ENCODE peak calls at places on chromosomes 1 and 21, in ten cellular contexts. S is IMR-90, B is coronary artery, Q is endodermal cell, I is B cell, X is upper lobe of right lung, F is HCT116, J is heart left ventricle, H is MCF 10A, E is uterus. K is an unnamed sample.

GRCh38 chr1:245437401-245437800 is 282.6 kb downstream of the KIF26B start:
- DNase-seq in E (no peak), S (no peak), J (no peak), F (no peak), Q (no peak), X (no peak), B (no peak), H (no peak), I (no peak), K (no peak)

GRCh38 chr1:177235350-177235749 is 64.6 kb downstream of the BRINP2 start:
- DNase-seq in Q (no peak), H (no peak), J (no peak), F (no peak), B (no peak), X (no peak), E (no peak), S (no peak), I (no peak), K (no peak)

GRCh38 chr1:58456470-58456869 is 90.1 kb downstream of the OMA1 start:
- DNase-seq in Q (no peak), B (no peak), I (no peak), X (no peak), E (no peak), H (no peak), F (no peak), S (peak), J (no peak), K (no peak)

GRCh38 chr1:37391181-37391949 is 83.0 kb upstream of the ZC3H12A start:
- DNase-seq in S (no peak), X (no peak), H (no peak), I (no peak), J (no peak), F (no peak), B (no peak), E (no peak), Q (peak), K (no peak)

GRCh38 chr1:30887485-30888315 is 20.9 kb downstream of the SDC3 start:
- DNase-seq in S (peak), I (no peak), H (no peak), F (no peak), B (no peak), Q (peak), X (no peak), J (no peak), E (no peak), K (no peak)

GRCh38 chr1:200279810-200280411 is 129.9 kb downstream of the ZNF281 start:
- DNase-seq in Q (peak), E (no peak), I (no peak), J (no peak), X (no peak), B (no peak), H (peak), S (peak), F (peak), K (no peak)

GRCh38 chr1:225874431-225874830 is 7.7 kb downstream of the TMEM63A start:
- DNase-seq in F (no peak), Q (no peak), S (no peak), J (no peak), I (no peak), H (no peak), E (no peak), B (no peak), X (no peak), K (no peak)

GRCh38 chr1:156052862-156053769 is 482 bp downstream of the UBQLN4 start:
- DNase-seq in S (peak), I (peak), X (peak), J (peak), E (peak), Q (peak), H (peak), F (peak), B (no peak), K (no peak)

GRCh38 chr1:11961230-11961629 is 19.0 kb upstream of the MFN2 start:
- DNase-seq in B (no peak), F (no peak), X (no peak), J (no peak), H (peak), Q (no peak), I (no peak), E (no peak), S (no peak), K (no peak)

GRCh38 chr1:205365945-205366463 is 9.3 kb upstream of the KLHDC8A start:
- DNase-seq in X (no peak), Q (peak), H (peak), B (peak), S (no peak), E (no peak), J (no peak), I (no peak), F (no peak), K (no peak)

GRCh38 chr1:8874230-8875201 is 4.0 kb downstream of the ENO1 start:
- DNase-seq in E (no peak), X (no peak), F (no peak), J (no peak), Q (no peak), I (no peak), B (no peak), H (no peak), S (peak), K (no peak)

GRCh38 chr1:229379901-229380300 is 37.1 kb upstream of the CCSAP start:
- DNase-seq in Q (peak), E (no peak), F (no peak), H (no peak), S (no peak), J (no peak), I (no peak), X (no peak), B (no peak), K (no peak)

GRCh38 chr1:116763787-116764465 is 9.7 kb downstream of the CD2 start:
- DNase-seq in I (no peak), J (no peak), Q (peak), F (peak), X (no peak), B (no peak), E (no peak), S (no peak), H (peak), K (no peak)

GRCh38 chr1:225428879-225429455 is 1.1 kb upstream of the LBR start:
- DNase-seq in F (no peak), Q (no peak), I (no peak), S (no peak), B (no peak), E (no peak), H (no peak), X (no peak), J (no peak), K (no peak)

GRCh38 chr1:210250665-210250997 is 18.0 kb downstream of the SERTAD4 start:
- DNase-seq in X (no peak), Q (peak), I (no peak), F (no peak), H (no peak), B (no peak), S (no peak), J (peak), E (no peak), K (no peak)

GRCh38 chr1:216314369-216315095 is 108.7 kb downstream of the USH2A start:
- DNase-seq in S (peak), Q (no peak), B (no peak), J (no peak), F (no peak), H (peak), E (no peak), I (no peak), X (no peak), K (no peak)

DNA sequence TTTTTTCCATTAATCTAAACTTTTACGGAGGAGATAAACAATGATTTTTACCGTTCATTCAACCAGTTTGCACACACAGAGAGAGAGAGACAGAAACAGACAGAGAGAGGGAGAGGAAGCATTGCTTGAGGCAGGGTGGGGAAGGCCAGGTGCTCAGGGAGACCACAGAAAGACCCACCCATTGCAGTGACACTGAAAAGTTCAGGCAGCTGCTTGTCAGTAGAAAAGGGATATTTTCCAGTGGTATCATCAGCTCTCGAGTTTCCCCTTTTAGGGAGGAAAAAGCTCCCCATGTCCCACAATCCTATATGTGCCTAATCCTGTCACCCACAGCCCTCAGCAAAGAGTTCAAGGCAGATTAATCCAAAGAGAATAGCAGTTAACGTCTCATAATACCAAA is 27.2 kb downstream of the TCP10L start:
- DNase-seq in E (no peak), S (no peak), B (no peak), H (no peak), F (no peak), X (no peak), J (no peak), I (no peak), Q (peak), K (no peak)
- TF ChIP-seq CTCF in E (no peak), S (no peak), B (no peak), H (no peak), F (no peak), X (no peak), J (no peak), I (no peak), Q (no peak), K (no peak)

GRCh38 chr1:169368406-169368769 is 393 bp downstream of the BLZF1 start:
- DNase-seq in B (no peak), Q (no peak), S (peak), E (no peak), X (no peak), F (no peak), J (no peak), I (no peak), H (no peak), K (no peak)
- TF ChIP-seq CTCF in B (no peak), Q (no peak), S (no peak), E (no peak), X (no peak), F (no peak), J (no peak), I (no peak), H (no peak), K (no peak)

DNA sequence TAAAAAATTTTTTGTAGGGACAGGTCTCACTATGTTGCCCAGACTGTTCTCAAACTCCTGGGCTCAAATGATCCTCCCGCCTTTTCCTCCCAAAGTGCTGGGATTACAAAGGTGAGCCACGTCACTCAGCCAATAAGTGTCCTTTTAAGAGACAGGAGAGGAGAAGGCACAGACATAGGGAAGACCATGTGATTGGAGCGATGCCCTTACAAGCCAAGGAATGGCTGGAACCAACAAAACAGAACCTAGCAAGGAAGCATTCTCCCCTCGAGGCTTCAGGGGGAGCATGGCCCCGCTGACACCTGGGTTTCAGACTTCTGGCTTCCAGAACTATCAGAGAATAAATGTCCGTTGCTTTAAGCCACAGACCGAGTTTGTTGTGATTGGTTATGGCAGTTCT is 37.0 kb downstream of the NDUFS5 start:
- DNase-seq in E (no peak), J (no peak), H (no peak), I (no peak), B (no peak), S (no peak), X (no peak), Q (no peak), F (no peak), K (no peak)
- TF ChIP-seq CTCF in E (no peak), J (no peak), H (no peak), I (no peak), B (no peak), S (no peak), X (no peak), Q (no peak), F (no peak), K (no peak)

GRCh38 chr1:7224081-7224534 is 438.9 kb downstream of the CAMTA1 start:
- DNase-seq in I (no peak), H (no peak), X (no peak), S (no peak), Q (no peak), J (no peak), F (no peak), E (no peak), B (no peak), K (no peak)

GRCh38 chr1:7225711-7226505 is 440.7 kb downstream of the CAMTA1 start:
- DNase-seq in S (no peak), E (no peak), B (no peak), J (no peak), Q (peak), X (no peak), I (no peak), H (no peak), F (no peak), K (no peak)

GRCh38 chr1:7223334-7224080 is 438.3 kb downstream of the CAMTA1 start:
- DNase-seq in F (no peak), E (no peak), X (no peak), S (peak), H (peak), Q (no peak), I (no peak), J (no peak), B (no peak), K (no peak)

GRCh38 chr1:7222616-7223015 is 437.4 kb downstream of the CAMTA1 start:
- DNase-seq in X (no peak), E (no peak), B (no peak), Q (no peak), S (no peak), H (no peak), J (no peak), F (no peak), I (no peak), K (no peak)

GRCh38 chr1:7224644-7225043 is 439.4 kb downstream of the CAMTA1 start:
- DNase-seq in E (no peak), S (no peak), I (no peak), F (peak), J (peak), H (peak), Q (peak), B (no peak), X (no peak), K (no peak)
- TF ChIP-seq CTCF in E (no peak), S (no peak), I (no peak), F (peak), J (peak), H (peak), Q (peak), B (no peak), X (no peak), K (no peak)

DNA sequence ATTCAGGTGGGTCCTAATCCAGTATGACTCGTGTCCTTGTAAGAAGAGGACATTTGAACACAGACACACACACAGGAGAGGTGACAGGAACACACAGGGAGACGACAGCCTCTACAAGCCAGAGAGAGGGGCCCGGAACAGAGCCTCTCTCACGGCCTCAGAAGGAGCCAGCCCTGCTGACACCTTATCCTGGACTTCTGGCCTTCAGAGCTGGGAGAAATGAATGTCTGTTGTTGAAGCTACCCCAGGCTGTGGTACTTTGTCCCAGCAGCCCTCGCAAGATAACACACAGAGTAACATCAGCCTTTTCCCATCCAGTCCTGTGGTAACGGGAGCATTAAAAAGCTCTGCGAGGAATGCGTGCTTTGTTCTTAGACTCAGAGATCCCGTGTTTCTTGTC is 131.1 kb downstream of the SIM2 start:
- DNase-seq in J (no peak), F (no peak), E (no peak), X (no peak), Q (no peak), H (no peak), S (no peak), B (no peak), I (no peak), K (no peak)
- TF ChIP-seq CTCF in J (no peak), F (no peak), E (no peak), X (no peak), Q (no peak), H (no peak), S (no peak), B (no peak), I (no peak), K (no peak)

GRCh38 chr1:212981025-212981495 is 30.7 kb downstream of the VASH2 start:
- DNase-seq in Q (peak), H (peak), J (peak), X (no peak), I (no peak), S (no peak), E (peak), B (no peak), F (no peak), K (no peak)

GRCh38 chr1:212979340-212980122 is 29.2 kb downstream of the VASH2 start:
- DNase-seq in Q (peak), S (no peak), E (no peak), B (no peak), I (no peak), F (no peak), J (no peak), X (no peak), H (no peak), K (no peak)

GRCh38 chr1:212981571-212982328 is 31.4 kb downstream of the VASH2 start:
- DNase-seq in H (no peak), X (no peak), Q (peak), F (no peak), I (no peak), S (peak), J (peak), B (no peak), E (no peak), K (no peak)

GRCh38 chr1:212977781-212978645 is 27.7 kb downstream of the VASH2 start:
- DNase-seq in Q (peak), E (no peak), J (no peak), X (no peak), I (no peak), F (no peak), B (no peak), H (no peak), S (peak), K (no peak)

DNA sequence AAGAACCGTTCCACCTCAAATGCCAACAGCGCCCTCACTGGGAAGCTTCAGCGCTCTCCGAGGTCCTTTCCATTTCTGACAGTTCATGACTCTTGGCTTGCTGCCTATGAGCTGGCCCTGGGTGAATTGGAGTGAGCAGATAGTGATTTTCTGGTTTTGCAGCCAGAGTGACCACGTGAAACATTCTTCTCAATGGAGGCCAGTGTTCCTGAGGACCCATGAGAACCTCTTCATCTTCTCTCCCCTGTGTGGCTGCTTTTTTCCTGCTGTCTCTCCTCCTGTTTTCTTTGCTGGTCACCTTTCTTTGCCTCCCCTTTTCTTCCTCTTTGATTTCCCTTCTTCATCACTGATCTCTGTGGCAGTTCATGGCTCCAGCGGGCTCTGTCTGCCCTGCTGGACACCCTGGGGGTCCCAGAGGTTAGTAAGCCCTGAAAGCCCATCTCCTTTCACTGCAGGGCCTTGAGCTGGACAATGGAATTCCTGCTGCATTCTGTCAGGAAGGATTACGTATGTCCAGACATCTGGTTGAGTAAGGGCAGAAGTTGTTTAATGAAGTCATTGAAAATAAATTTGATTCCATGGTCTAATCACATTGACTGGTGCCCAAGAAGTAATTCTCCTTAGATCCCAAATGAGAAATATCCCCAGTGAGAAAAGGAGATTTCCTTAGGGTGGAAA is 29.9 kb downstream of the VASH2 start:
- DNase-seq in S (peak), B (no peak), F (no peak), X (no peak), Q (peak), E (no peak), I (no peak), J (peak), H (no peak), K (no peak)
- TF ChIP-seq CTCF in S (peak), B (no peak), F (no peak), X (no peak), Q (peak), E (no peak), I (no peak), J (no peak), H (no peak), K (no peak)

DNA sequence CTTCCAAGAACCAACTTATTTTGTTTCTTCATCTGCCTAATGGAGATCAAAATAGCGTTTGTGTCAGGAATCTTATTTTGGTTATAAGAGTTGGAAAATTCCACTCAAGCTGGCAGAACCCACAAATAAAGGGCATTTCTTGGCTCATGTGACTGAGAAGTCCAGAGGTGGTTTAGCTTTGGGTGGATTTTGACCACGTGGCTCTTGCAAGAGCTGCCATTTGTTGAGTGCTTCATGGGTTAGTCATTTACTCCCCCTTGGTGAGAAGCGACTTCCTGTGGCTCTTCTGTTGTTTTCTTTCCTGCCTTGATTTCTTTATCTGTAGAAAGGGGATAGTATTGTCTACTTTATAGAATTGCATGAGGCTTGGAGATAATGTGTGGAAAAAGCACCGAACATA is 9.5 kb upstream of the RNF186 start:
- DNase-seq in S (peak), J (no peak), Q (no peak), X (no peak), H (no peak), B (no peak), I (no peak), E (no peak), F (no peak), K (no peak)
- TF ChIP-seq CTCF in S (no peak), J (no peak), Q (no peak), X (no peak), H (no peak), B (no peak), I (no peak), E (no peak), F (no peak), K (no peak)